ENCODE peak calls at places on chromosomes 1 and 21, in four cellular contexts. One of them, this sample, is unnamed.

GRCh38 chr1:48123647-48124046 is 98.9 kb upstream of the SLC5A9 start:
- DNase-seq in WERI-Rb-1: no peak
- DNase-seq in tibial nerve: no peak
- DNase-seq in mesenchymal stem cell: no peak
- DNase-seq in this sample: no peak

GRCh38 chr1:101338714-101339430 is 102.1 kb downstream of the S1PR1 start:
- DNase-seq in WERI-Rb-1: no peak
- DNase-seq in tibial nerve: no peak
- DNase-seq in mesenchymal stem cell: no peak
- DNase-seq in this sample: no peak

GRCh38 chr1:62198069-62198780 is 3.6 kb downstream of the L1TD1 start:
- DNase-seq in WERI-Rb-1: no peak
- DNase-seq in tibial nerve: no peak
- DNase-seq in mesenchymal stem cell: no peak
- DNase-seq in this sample: no peak

GRCh38 chr1:2194898-2195673 is 514 bp upstream of the FAAP20 start:
- DNase-seq in WERI-Rb-1: peak; percentile 89
- DNase-seq in tibial nerve: peak; percentile 83
- DNase-seq in mesenchymal stem cell: peak; percentile 92
- DNase-seq in this sample: peak; percentile 92

GRCh38 chr21:37717534-37717933 is 198.7 kb downstream of the KCNJ6 start:
- DNase-seq in WERI-Rb-1: no peak
- DNase-seq in tibial nerve: no peak
- DNase-seq in mesenchymal stem cell: no peak
- DNase-seq in this sample: no peak

GRCh38 chr21:42636535-42636914 is 16.9 kb upstream of the PDE9A start:
- DNase-seq in WERI-Rb-1: no peak
- DNase-seq in tibial nerve: no peak
- DNase-seq in mesenchymal stem cell: peak; percentile 92
- DNase-seq in this sample: no peak

GRCh38 chr1:197065549-197065948 is 1.5 kb downstream of the F13B start:
- DNase-seq in WERI-Rb-1: no peak
- DNase-seq in tibial nerve: no peak
- DNase-seq in mesenchymal stem cell: peak; percentile 9
- DNase-seq in this sample: no peak

GRCh38 chr1:165695011-165695410 is 3.4 kb downstream of the ALDH9A1 start:
- DNase-seq in WERI-Rb-1: no peak
- DNase-seq in tibial nerve: no peak
- DNase-seq in mesenchymal stem cell: no peak
- DNase-seq in this sample: no peak

GRCh38 chr1:41382531-41383090 is 21.4 kb downstream of the FOXO6 start:
- DNase-seq in WERI-Rb-1: no peak
- DNase-seq in tibial nerve: peak; percentile 51
- DNase-seq in mesenchymal stem cell: peak; percentile 69
- DNase-seq in this sample: no peak

GRCh38 chr1:229196404-229197224 is 74.3 kb upstream of the RAB4A start:
- DNase-seq in WERI-Rb-1: no peak
- DNase-seq in tibial nerve: no peak
- DNase-seq in mesenchymal stem cell: no peak
- DNase-seq in this sample: no peak

GRCh38 chr21:37710555-37711293 is 205.5 kb downstream of the KCNJ6 start:
- DNase-seq in WERI-Rb-1: no peak
- DNase-seq in tibial nerve: no peak
- DNase-seq in mesenchymal stem cell: peak; percentile 90
- DNase-seq in this sample: no peak

GRCh38 chr1:205536759-205537361 is 32.4 kb downstream of the CDK18 start:
- DNase-seq in WERI-Rb-1: peak; percentile 16
- DNase-seq in tibial nerve: no peak
- DNase-seq in mesenchymal stem cell: no peak
- DNase-seq in this sample: peak; percentile 39

GRCh38 chr1:67833595-67833926 is 294 bp upstream of the GNG12 start:
- DNase-seq in WERI-Rb-1: no peak
- DNase-seq in tibial nerve: no peak
- DNase-seq in mesenchymal stem cell: peak; percentile 81
- DNase-seq in this sample: peak; percentile 68

GRCh38 chr1:92599184-92599583 is 112.5 kb upstream of the GFI1 start:
- DNase-seq in WERI-Rb-1: no peak
- DNase-seq in tibial nerve: no peak
- DNase-seq in mesenchymal stem cell: peak; percentile 35
- DNase-seq in this sample: no peak

GRCh38 chr21:45852886-45853400 is 128.6 kb upstream of the COL6A1 start:
- DNase-seq in WERI-Rb-1: no peak
- DNase-seq in tibial nerve: no peak
- DNase-seq in mesenchymal stem cell: no peak
- DNase-seq in this sample: no peak

GRCh38 chr1:31987231-31987630 is 26.4 kb upstream of the KHDRBS1 start:
- DNase-seq in WERI-Rb-1: peak; percentile 25
- DNase-seq in tibial nerve: no peak
- DNase-seq in mesenchymal stem cell: no peak
- DNase-seq in this sample: no peak

GRCh38 chr1:48160486-48161132 is 61.9 kb upstream of the SLC5A9 start:
- DNase-seq in WERI-Rb-1: no peak
- DNase-seq in tibial nerve: no peak
- DNase-seq in mesenchymal stem cell: no peak
- DNase-seq in this sample: no peak

GRCh38 chr1:168835791-168836190 is 106.8 kb upstream of the DPT start:
- DNase-seq in WERI-Rb-1: no peak
- DNase-seq in tibial nerve: no peak
- DNase-seq in mesenchymal stem cell: no peak
- DNase-seq in this sample: no peak

GRCh38 chr1:98103617-98104284 is 182.9 kb upstream of the DPYD start:
- DNase-seq in WERI-Rb-1: no peak
- DNase-seq in tibial nerve: no peak
- DNase-seq in mesenchymal stem cell: peak; percentile 13
- DNase-seq in this sample: no peak

GRCh38 chr1:162993866-162994265 is 75.3 kb upstream of the RGS4 start:
- DNase-seq in WERI-Rb-1: no peak
- DNase-seq in tibial nerve: no peak
- DNase-seq in mesenchymal stem cell: no peak
- DNase-seq in this sample: no peak

GRCh38 chr1:162466797-162467196 is 30.8 kb upstream of the UHMK1 start:
- DNase-seq in WERI-Rb-1: peak; percentile 62
- DNase-seq in tibial nerve: no peak
- DNase-seq in mesenchymal stem cell: no peak
- DNase-seq in this sample: no peak

GRCh38 chr1:41774486-41774990 is 144.2 kb downstream of the HIVEP3 start:
- DNase-seq in WERI-Rb-1: no peak
- DNase-seq in tibial nerve: no peak
- DNase-seq in mesenchymal stem cell: no peak
- DNase-seq in this sample: no peak

GRCh38 chr1:183024352-183025337 is 1.4 kb downstream of the LAMC1 start:
- DNase-seq in WERI-Rb-1: no peak
- DNase-seq in tibial nerve: no peak
- DNase-seq in mesenchymal stem cell: peak; percentile 45
- DNase-seq in this sample: no peak

GRCh38 chr1:153343811-153344717 is 4.6 kb downstream of the PGLYRP4 start:
- DNase-seq in WERI-Rb-1: peak; percentile 12
- DNase-seq in tibial nerve: no peak
- DNase-seq in mesenchymal stem cell: no peak
- DNase-seq in this sample: no peak

GRCh38 chr1:245748246-245748645 is 593.5 kb downstream of the KIF26B start:
- DNase-seq in WERI-Rb-1: no peak
- DNase-seq in tibial nerve: no peak
- DNase-seq in mesenchymal stem cell: no peak
- DNase-seq in this sample: no peak

GRCh38 chr21:42527489-42528158 is 14.0 kb downstream of the SLC37A1 start:
- DNase-seq in WERI-Rb-1: no peak
- DNase-seq in tibial nerve: no peak
- DNase-seq in mesenchymal stem cell: peak; percentile 12
- DNase-seq in this sample: no peak

GRCh38 chr1:178134061-178134460 is 40.2 kb downstream of the RASAL2 start:
- DNase-seq in WERI-Rb-1: no peak
- DNase-seq in tibial nerve: peak; percentile 9
- DNase-seq in mesenchymal stem cell: peak; percentile 75
- DNase-seq in this sample: peak; percentile 55

GRCh38 chr1:87109012-87109411 is 194.6 kb downstream of the HS2ST1 start:
- DNase-seq in WERI-Rb-1: no peak
- DNase-seq in tibial nerve: no peak
- DNase-seq in mesenchymal stem cell: no peak
- DNase-seq in this sample: no peak

GRCh38 chr1:48442864-48443619 is 29.0 kb downstream of the SPATA6 start:
- DNase-seq in WERI-Rb-1: no peak
- DNase-seq in tibial nerve: no peak
- DNase-seq in mesenchymal stem cell: no peak
- DNase-seq in this sample: no peak

GRCh38 chr1:105260018-105260417 is 1510.3 kb downstream of the AMY1C start:
- DNase-seq in WERI-Rb-1: no peak
- DNase-seq in tibial nerve: no peak
- DNase-seq in mesenchymal stem cell: no peak
- DNase-seq in this sample: no peak

GRCh38 chr1:216071227-216071626 is 352.0 kb downstream of the USH2A start:
- DNase-seq in WERI-Rb-1: no peak
- DNase-seq in tibial nerve: no peak
- DNase-seq in mesenchymal stem cell: no peak
- DNase-seq in this sample: no peak

GRCh38 chr1:240732390-240732789 is 120.4 kb upstream of the GREM2 start:
- DNase-seq in WERI-Rb-1: no peak
- DNase-seq in tibial nerve: no peak
- DNase-seq in mesenchymal stem cell: peak; percentile 71
- DNase-seq in this sample: no peak

GRCh38 chr1:14790967-14791366 is 192.5 kb downstream of the KAZN start:
- DNase-seq in WERI-Rb-1: no peak
- DNase-seq in tibial nerve: no peak
- DNase-seq in mesenchymal stem cell: no peak
- DNase-seq in this sample: no peak

GRCh38 chr1:9279172-9279840 is 13.4 kb upstream of the SPSB1 start:
- DNase-seq in WERI-Rb-1: no peak
- DNase-seq in tibial nerve: no peak
- DNase-seq in mesenchymal stem cell: no peak
- DNase-seq in this sample: no peak

GRCh38 chr1:52237430-52237829 is 95.5 kb downstream of the ZFYVE9 start:
- DNase-seq in WERI-Rb-1: peak; percentile 21
- DNase-seq in tibial nerve: no peak
- DNase-seq in mesenchymal stem cell: peak; percentile 74
- DNase-seq in this sample: no peak

GRCh38 chr1:52238887-52239707 is 97.2 kb downstream of the ZFYVE9 start:
- DNase-seq in WERI-Rb-1: no peak
- DNase-seq in tibial nerve: no peak
- DNase-seq in mesenchymal stem cell: peak; percentile 22
- DNase-seq in this sample: no peak

GRCh38 chr1:52240592-52240991 is 98.7 kb downstream of the ZFYVE9 start:
- DNase-seq in WERI-Rb-1: no peak
- DNase-seq in tibial nerve: no peak
- DNase-seq in mesenchymal stem cell: no peak
- DNase-seq in this sample: no peak

GRCh38 chr1:52239708-52240001 is 97.8 kb downstream of the ZFYVE9 start:
- DNase-seq in WERI-Rb-1: no peak
- DNase-seq in tibial nerve: no peak
- DNase-seq in mesenchymal stem cell: no peak
- DNase-seq in this sample: no peak

DNA sequence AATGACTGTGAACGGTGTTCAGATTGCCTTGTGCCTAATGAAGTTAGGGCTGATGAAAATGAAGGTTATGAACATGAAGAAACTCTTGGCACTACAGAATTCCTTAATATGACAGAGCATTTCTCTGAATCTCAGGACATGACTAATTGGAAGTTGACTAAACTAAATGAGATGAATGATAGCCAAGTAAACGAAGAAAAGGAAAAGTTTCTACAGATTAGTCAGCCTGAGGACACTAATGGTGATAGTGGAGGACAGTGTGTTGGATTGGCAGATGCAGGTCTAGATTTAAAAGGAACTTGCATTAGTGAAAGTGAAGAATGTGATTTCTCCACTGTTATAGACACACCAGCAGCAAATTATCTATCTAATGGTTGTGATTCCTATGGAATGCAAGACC is 96.6 kb downstream of the ZFYVE9 start:
- DNase-seq in WERI-Rb-1: no peak
- DNase-seq in tibial nerve: no peak
- DNase-seq in mesenchymal stem cell: peak; percentile 56
- DNase-seq in this sample: no peak
- H3K27me3 ChIP-seq in WERI-Rb-1: no peaks in the 10 kb centered on the region
- H3K27me3 ChIP-seq in tibial nerve: no peaks in the 10 kb centered on the region
- H3K27me3 ChIP-seq in mesenchymal stem cell: no peaks in the 10 kb centered on the region
- H3K27me3 ChIP-seq in this sample: no peaks in the 10 kb centered on the region

GRCh38 chr1:223803211-223803610 is 42.5 kb downstream of the TP53BP2 start:
- DNase-seq in WERI-Rb-1: no peak
- DNase-seq in tibial nerve: no peak
- DNase-seq in mesenchymal stem cell: no peak
- DNase-seq in this sample: no peak
- H3K36me3 ChIP-seq in WERI-Rb-1: peaks cover 8% of the 10 kb centered on the region
- H3K36me3 ChIP-seq in tibial nerve: peaks cover 4% of the 10 kb centered on the region
- H3K36me3 ChIP-seq in mesenchymal stem cell: peaks cover 24% of the 10 kb centered on the region
- H3K36me3 ChIP-seq in this sample: peaks cover 44% of the 10 kb centered on the region

GRCh38 chr1:33975961-33976360 is 112.1 kb downstream of the HMGB4 start:
- DNase-seq in WERI-Rb-1: no peak
- DNase-seq in tibial nerve: no peak
- DNase-seq in mesenchymal stem cell: no peak
- DNase-seq in this sample: no peak
- H3K27me3 ChIP-seq in WERI-Rb-1: peaks cover 74% of the 10 kb centered on the region
- H3K27me3 ChIP-seq in tibial nerve: no peaks in the 10 kb centered on the region
- H3K27me3 ChIP-seq in mesenchymal stem cell: no peaks in the 10 kb centered on the region
- H3K27me3 ChIP-seq in this sample: no peaks in the 10 kb centered on the region

GRCh38 chr1:232462200-232462599 is 167.7 kb downstream of the SIPA1L2 start:
- DNase-seq in WERI-Rb-1: no peak
- DNase-seq in tibial nerve: no peak
- DNase-seq in mesenchymal stem cell: peak; percentile 54
- DNase-seq in this sample: no peak

GRCh38 chr1:232467073-232467760 is 162.7 kb downstream of the SIPA1L2 start:
- DNase-seq in WERI-Rb-1: no peak
- DNase-seq in tibial nerve: no peak
- DNase-seq in mesenchymal stem cell: no peak
- DNase-seq in this sample: no peak

GRCh38 chr1:232468249-232468648 is 161.7 kb downstream of the SIPA1L2 start:
- DNase-seq in WERI-Rb-1: no peak
- DNase-seq in tibial nerve: no peak
- DNase-seq in mesenchymal stem cell: no peak
- DNase-seq in this sample: no peak

GRCh38 chr1:232463226-232463625 is 166.7 kb downstream of the SIPA1L2 start:
- DNase-seq in WERI-Rb-1: no peak
- DNase-seq in tibial nerve: no peak
- DNase-seq in mesenchymal stem cell: peak; percentile 28
- DNase-seq in this sample: no peak

DNA sequence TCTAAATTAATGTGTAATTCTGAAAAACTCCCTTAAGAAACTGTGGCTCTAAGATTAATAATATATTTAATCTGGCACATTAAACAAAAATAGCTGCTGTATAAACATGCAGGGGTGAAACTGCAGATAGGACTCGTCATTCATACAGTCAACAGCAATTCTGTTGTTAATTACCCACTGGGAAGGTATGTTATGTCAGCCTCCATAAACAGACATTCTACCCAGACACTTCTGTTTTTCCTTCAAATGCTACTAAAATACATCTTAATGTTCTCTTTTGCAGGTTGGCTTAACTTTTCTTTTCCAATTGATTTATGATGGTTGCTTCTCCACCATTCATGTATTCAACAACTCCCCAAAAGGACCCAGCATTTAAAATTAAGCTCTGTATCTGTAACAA is 165.6 kb downstream of the SIPA1L2 start:
- DNase-seq in WERI-Rb-1: no peak
- DNase-seq in tibial nerve: no peak
- DNase-seq in mesenchymal stem cell: no peak
- DNase-seq in this sample: no peak
- H3K36me3 ChIP-seq in WERI-Rb-1: no peaks in the 10 kb centered on the region
- H3K36me3 ChIP-seq in tibial nerve: no peaks in the 10 kb centered on the region
- H3K36me3 ChIP-seq in mesenchymal stem cell: peaks cover 34% of the 10 kb centered on the region
- H3K36me3 ChIP-seq in this sample: no peaks in the 10 kb centered on the region